ENCODE peak calls at places on chromosome 15, in six cellular contexts. E, N, G, H, J and A are unnamed samples.

GRCh38 chr15:79897701-79898113 is 893 bp upstream of the MTHFS start:
- DNase-seq in E (no peak), N (no peak), G (no peak), H (no peak), J (no peak), A (no peak)

GRCh38 chr15:48946088-48946839 is 17.5 kb downstream of the SHC4 start:
- DNase-seq in E (no peak), N (no peak), G (no peak), H (no peak), J (no peak), A (no peak)

GRCh38 chr15:99279290-99279689 is 28.0 kb downstream of the LRRC28 start:
- DNase-seq in E (no peak), N (no peak), G (no peak), H (no peak), J (no peak), A (no peak)

GRCh38 chr15:39792954-39793353 is 10.3 kb upstream of the FSIP1 start:
- DNase-seq in E (no peak), N (no peak), G (no peak), H (no peak), J (no peak), A (no peak)

GRCh38 chr15:67024998-67025368 is 40.4 kb upstream of the SMAD3 start:
- DNase-seq in E (no peak), N (no peak), G (no peak), H (no peak), J (no peak), A (no peak)

GRCh38 chr15:84398763-84399701 is 163.5 kb downstream of the GOLGA6L4 start:
- DNase-seq in E (no peak), N (no peak), G (no peak), H (no peak), J (no peak), A (no peak)

GRCh38 chr15:33988384-33988783 is 20.1 kb downstream of the CHRM5 start:
- DNase-seq in E (no peak), N (no peak), G (no peak), H (no peak), J (no peak), A (peak)

GRCh38 chr15:68849477-68849876 is 28.8 kb upstream of the ANP32A start:
- DNase-seq in E (no peak), N (no peak), G (no peak), H (no peak), J (no peak), A (no peak)

GRCh38 chr15:92674347-92674746 is 18.8 kb upstream of the FAM174B start:
- DNase-seq in E (no peak), N (no peak), G (no peak), H (no peak), J (no peak), A (no peak)

GRCh38 chr15:99371180-99372103 is 120.2 kb downstream of the LRRC28 start:
- DNase-seq in E (no peak), N (no peak), G (no peak), H (no peak), J (no peak), A (no peak)

GRCh38 chr15:43930079-43930478 is 103.3 kb downstream of the WDR76 start:
- DNase-seq in E (no peak), N (no peak), G (no peak), H (peak), J (no peak), A (no peak)

GRCh38 chr15:42584031-42584765 is 8.8 kb downstream of the STARD9 start:
- DNase-seq in E (no peak), N (no peak), G (no peak), H (no peak), J (no peak), A (no peak)

GRCh38 chr15:84980196-84981053 is 1.2 kb upstream of the PDE8A start:
- DNase-seq in E (peak), N (peak), G (no peak), H (peak), J (peak), A (peak)

GRCh38 chr15:85504739-85505676 is 124.6 kb downstream of the AKAP13 start:
- DNase-seq in E (peak), N (no peak), G (no peak), H (peak), J (peak), A (no peak)

GRCh38 chr15:96351801-96352593 is 21.5 kb downstream of the NR2F2 start:
- DNase-seq in E (no peak), N (no peak), G (no peak), H (no peak), J (no peak), A (no peak)

GRCh38 chr15:33871911-33872760 is 96.2 kb upstream of the CHRM5 start:
- DNase-seq in E (no peak), N (no peak), G (no peak), H (no peak), J (no peak), A (no peak)

GRCh38 chr15:70615435-70616310 is 147.7 kb downstream of the UACA start:
- DNase-seq in E (no peak), N (no peak), G (no peak), H (no peak), J (no peak), A (no peak)

GRCh38 chr15:32867313-32867626 is 149.5 kb downstream of the GREM1 start:
- DNase-seq in E (no peak), N (no peak), G (no peak), H (no peak), J (no peak), A (no peak)

GRCh38 chr15:45662375-45662774 is 27.5 kb downstream of the SQOR start:
- DNase-seq in E (peak), N (no peak), G (no peak), H (no peak), J (no peak), A (no peak)

GRCh38 chr15:80107204-80107603 is 45.6 kb upstream of the FAH start:
- DNase-seq in E (no peak), N (no peak), G (no peak), H (no peak), J (no peak), A (no peak)

GRCh38 chr15:68347392-68347791 is 69.8 kb downstream of the FEM1B start:
- DNase-seq in E (no peak), N (no peak), G (no peak), H (no peak), J (no peak), A (no peak)